ENCODE peak calls at places on chromosomes 5 and 9, in seven cellular contexts. One of them, this sample, is unnamed.

GRCh38 chr5:158478139-158478538 is 619.2 kb upstream of the CLINT1 start:
- DNase-seq in C1 segment of cervical spinal cord: no peak
- DNase-seq in osteocyte: no peak
- DNase-seq in ELR: no peak
- DNase-seq in body of pancreas: no peak
- DNase-seq in stimulated activated CD8-positive, alpha-beta memory T cell treated with anti-CD3 and anti-CD28 coated beads, Interleukin-15, amount 100 ng/mL, for 24 hours: no peak
- DNase-seq in fibroblast of pulmonary artery: no peak
- DNase-seq in this sample: no peak

GRCh38 chr5:89566340-89566739 is 683.4 kb upstream of the MEF2C start:
- DNase-seq in osteocyte: no peak
- DNase-seq in fibroblast of pulmonary artery: no peak
- DNase-seq in ELR: no peak
- DNase-seq in body of pancreas: no peak
- DNase-seq in stimulated activated CD8-positive, alpha-beta memory T cell treated with anti-CD3 and anti-CD28 coated beads, Interleukin-15, amount 100 ng/mL, for 24 hours: no peak
- DNase-seq in C1 segment of cervical spinal cord: no peak
- DNase-seq in this sample: no peak

GRCh38 chr5:37015795-37016666 is 139.5 kb downstream of the NIPBL start:
- DNase-seq in ELR: peak; percentile 69
- DNase-seq in fibroblast of pulmonary artery: peak; percentile 56
- DNase-seq in osteocyte: no peak
- DNase-seq in C1 segment of cervical spinal cord: no peak
- DNase-seq in body of pancreas: no peak
- DNase-seq in stimulated activated CD8-positive, alpha-beta memory T cell treated with anti-CD3 and anti-CD28 coated beads, Interleukin-15, amount 100 ng/mL, for 24 hours: no peak
- DNase-seq in this sample: no peak

GRCh38 chr5:91651704-91652103 is 268.6 kb upstream of the ARRDC3 start:
- DNase-seq in ELR: no peak
- DNase-seq in osteocyte: no peak
- DNase-seq in body of pancreas: no peak
- DNase-seq in fibroblast of pulmonary artery: no peak
- DNase-seq in stimulated activated CD8-positive, alpha-beta memory T cell treated with anti-CD3 and anti-CD28 coated beads, Interleukin-15, amount 100 ng/mL, for 24 hours: no peak
- DNase-seq in C1 segment of cervical spinal cord: no peak
- DNase-seq in this sample: no peak

GRCh38 chr5:149799119-149799623 is 69.1 kb downstream of the PPARGC1B start:
- DNase-seq in osteocyte: no peak
- DNase-seq in stimulated activated CD8-positive, alpha-beta memory T cell treated with anti-CD3 and anti-CD28 coated beads, Interleukin-15, amount 100 ng/mL, for 24 hours: no peak
- DNase-seq in C1 segment of cervical spinal cord: no peak
- DNase-seq in ELR: peak; percentile 88
- DNase-seq in fibroblast of pulmonary artery: peak; percentile 79
- DNase-seq in body of pancreas: peak; percentile 23
- DNase-seq in this sample: no peak

GRCh38 chr5:128494516-128494915 is 43.5 kb downstream of the FBN2 start:
- DNase-seq in C1 segment of cervical spinal cord: no peak
- DNase-seq in fibroblast of pulmonary artery: no peak
- DNase-seq in ELR: peak; percentile 40
- DNase-seq in body of pancreas: no peak
- DNase-seq in osteocyte: no peak
- DNase-seq in stimulated activated CD8-positive, alpha-beta memory T cell treated with anti-CD3 and anti-CD28 coated beads, Interleukin-15, amount 100 ng/mL, for 24 hours: no peak
- DNase-seq in this sample: no peak

GRCh38 chr5:36198281-36198680 is 43.4 kb downstream of the NADK2 start:
- DNase-seq in body of pancreas: no peak
- DNase-seq in ELR: no peak
- DNase-seq in C1 segment of cervical spinal cord: no peak
- DNase-seq in fibroblast of pulmonary artery: peak; percentile 60
- DNase-seq in stimulated activated CD8-positive, alpha-beta memory T cell treated with anti-CD3 and anti-CD28 coated beads, Interleukin-15, amount 100 ng/mL, for 24 hours: no peak
- DNase-seq in osteocyte: no peak
- DNase-seq in this sample: no peak

GRCh38 chr9:113673726-113674125 is 202.4 kb upstream of the ZNF618 start:
- DNase-seq in stimulated activated CD8-positive, alpha-beta memory T cell treated with anti-CD3 and anti-CD28 coated beads, Interleukin-15, amount 100 ng/mL, for 24 hours: no peak
- DNase-seq in osteocyte: no peak
- DNase-seq in ELR: peak; percentile 36
- DNase-seq in body of pancreas: no peak
- DNase-seq in C1 segment of cervical spinal cord: no peak
- DNase-seq in fibroblast of pulmonary artery: peak; percentile 38
- DNase-seq in this sample: no peak

GRCh38 chr5:73412597-73412988 is 36.0 kb downstream of the FOXD1 start:
- DNase-seq in ELR: peak; percentile 91
- DNase-seq in osteocyte: no peak
- DNase-seq in fibroblast of pulmonary artery: peak; percentile 37
- DNase-seq in C1 segment of cervical spinal cord: no peak
- DNase-seq in body of pancreas: no peak
- DNase-seq in stimulated activated CD8-positive, alpha-beta memory T cell treated with anti-CD3 and anti-CD28 coated beads, Interleukin-15, amount 100 ng/mL, for 24 hours: no peak
- DNase-seq in this sample: no peak

GRCh38 chr5:42321800-42322199 is 101.4 kb upstream of the GHR start:
- DNase-seq in ELR: no peak
- DNase-seq in body of pancreas: no peak
- DNase-seq in osteocyte: no peak
- DNase-seq in stimulated activated CD8-positive, alpha-beta memory T cell treated with anti-CD3 and anti-CD28 coated beads, Interleukin-15, amount 100 ng/mL, for 24 hours: no peak
- DNase-seq in fibroblast of pulmonary artery: no peak
- DNase-seq in C1 segment of cervical spinal cord: no peak
- DNase-seq in this sample: no peak

GRCh38 chr9:133955821-133956411 is 36.2 kb downstream of the VAV2 start:
- DNase-seq in fibroblast of pulmonary artery: peak; percentile 49
- DNase-seq in ELR: no peak
- DNase-seq in stimulated activated CD8-positive, alpha-beta memory T cell treated with anti-CD3 and anti-CD28 coated beads, Interleukin-15, amount 100 ng/mL, for 24 hours: no peak
- DNase-seq in body of pancreas: no peak
- DNase-seq in osteocyte: no peak
- DNase-seq in C1 segment of cervical spinal cord: no peak
- DNase-seq in this sample: no peak

GRCh38 chr5:58156977-58157701 is 302.7 kb downstream of the PLK2 start:
- DNase-seq in fibroblast of pulmonary artery: peak; percentile 27
- DNase-seq in ELR: peak; percentile 7
- DNase-seq in osteocyte: no peak
- DNase-seq in body of pancreas: peak; percentile 19
- DNase-seq in stimulated activated CD8-positive, alpha-beta memory T cell treated with anti-CD3 and anti-CD28 coated beads, Interleukin-15, amount 100 ng/mL, for 24 hours: no peak
- DNase-seq in C1 segment of cervical spinal cord: no peak
- DNase-seq in this sample: no peak

GRCh38 chr9:31908158-31908890 is 476.1 kb upstream of the ACO1 start:
- DNase-seq in body of pancreas: no peak
- DNase-seq in C1 segment of cervical spinal cord: no peak
- DNase-seq in ELR: peak; percentile 3
- DNase-seq in fibroblast of pulmonary artery: no peak
- DNase-seq in stimulated activated CD8-positive, alpha-beta memory T cell treated with anti-CD3 and anti-CD28 coated beads, Interleukin-15, amount 100 ng/mL, for 24 hours: no peak
- DNase-seq in osteocyte: no peak
- DNase-seq in this sample: no peak